ENCODE peak calls at places on chromosome 18, in four cellular contexts. T is activated T-cell treated with anti-CD3 and anti-CD28 coated beads, Interleukin-2, amount 50 U/mL, for 72 hours; R is dermis microvascular lymphatic vessel endothelial cell; Q is A172. J is an unnamed sample.

GRCh38 chr18:79579807-79580480 is 99.7 kb upstream of the CTDP1 start:
- DNase-seq in T (no peak), R (no peak), Q (no peak), J (no peak)

GRCh38 chr18:25594351-25594750 is 242.4 kb upstream of the ZNF521 start:
- DNase-seq in T (no peak), R (no peak), Q (no peak), J (no peak)

GRCh38 chr18:5890606-5891360 is 4.5 kb downstream of the TMEM200C start:
- DNase-seq in T (peak), R (no peak), Q (no peak), J (no peak)

GRCh38 chr18:23317975-23318675 is 135.0 kb upstream of the RIOK3 start:
- DNase-seq in T (no peak), R (no peak), Q (peak), J (no peak)

GRCh38 chr18:58208207-58208944 is 164.3 kb downstream of the NEDD4L start:
- DNase-seq in T (no peak), R (no peak), Q (no peak), J (no peak)

GRCh38 chr18:74283646-74284045 is 8.1 kb downstream of the CYB5A start:
- DNase-seq in T (no peak), R (no peak), Q (no peak), J (no peak)

GRCh38 chr18:22284581-22285230 is 115.3 kb downstream of the GATA6 start:
- DNase-seq in T (no peak), R (peak), Q (no peak), J (peak)

GRCh38 chr18:13470555-13471494 is 252.3 kb downstream of the LDLRAD4 start:
- DNase-seq in T (no peak), R (no peak), Q (no peak), J (no peak)

GRCh38 chr18:26863122-26863879 is 2.2 kb downstream of the AQP4 start:
- DNase-seq in T (no peak), R (no peak), Q (no peak), J (no peak)

GRCh38 chr18:61569176-61569892 is 236.1 kb downstream of the CDH20 start:
- DNase-seq in T (no peak), R (peak), Q (peak), J (peak)

GRCh38 chr18:62877448-62878221 is 162.3 kb downstream of the PHLPP1 start:
- DNase-seq in T (no peak), R (no peak), Q (peak), J (peak)

GRCh38 chr18:59835656-59836379 is 64.0 kb upstream of the PMAIP1 start:
- DNase-seq in T (no peak), R (no peak), Q (no peak), J (no peak)

GRCh38 chr18:13217971-13218375 is 587 bp upstream of the LDLRAD4 start:
- DNase-seq in T (no peak), R (no peak), Q (no peak), J (peak)

GRCh38 chr18:9586814-9587213 is 27.5 kb downstream of the PPP4R1 start:
- DNase-seq in T (no peak), R (no peak), Q (no peak), J (no peak)

GRCh38 chr18:9788140-9788539 is 80.0 kb downstream of the RAB31 start:
- DNase-seq in T (no peak), R (no peak), Q (no peak), J (no peak)

GRCh38 chr18:30889582-30890301 is 152.8 kb downstream of the DSC3 start:
- DNase-seq in T (no peak), R (no peak), Q (no peak), J (no peak)

GRCh38 chr18:39945076-39945475 is 2010.0 kb upstream of the PIK3C3 start:
- DNase-seq in T (no peak), R (no peak), Q (no peak), J (no peak)

J was measured in lung microvascular endothelial cell.